ENCODE peak calls at places on chromosomes 2 and 18, in four cellular contexts. A is CD8-positive, alpha-beta T cell; O is endodermal cell; V is hepatocyte. C is an unnamed sample.

GRCh38 chr2:169693344-169693743 is 861 bp downstream of the CFAP210 start:
- DNase-seq in A (no peak), O (no peak), V (no peak), C (no peak)

GRCh38 chr18:28027755-28028154 is 149.2 kb downstream of the CDH2 start:
- DNase-seq in A (no peak), O (no peak), V (no peak), C (no peak)

GRCh38 chr2:152320166-152320565 is 14.8 kb upstream of the FMNL2 start:
- DNase-seq in A (no peak), O (no peak), V (no peak), C (no peak)

GRCh38 chr2:109475531-109476210 is 138.1 kb downstream of the SEPTIN10 start:
- DNase-seq in A (no peak), O (no peak), V (no peak), C (no peak)

GRCh38 chr2:169716229-169716886 is 17.3 kb upstream of the KLHL23 start:
- DNase-seq in A (no peak), O (peak; percentile 51), V (peak; percentile 35), C (no peak)

GRCh38 chr2:219031005-219031738 is 10.1 kb downstream of the CFAP65 start:
- DNase-seq in A (no peak), O (no peak), V (no peak), C (no peak)

GRCh38 chr2:88451647-88452150 is 794 bp downstream of the FOXI3 start:
- DNase-seq in A (no peak), O (peak; percentile 83), V (no peak), C (no peak)

GRCh38 chr18:68735498-68736343 is 20.8 kb upstream of the TMX3 start:
- DNase-seq in A (no peak), O (no peak), V (peak; percentile 52), C (peak; percentile 12)

GRCh38 chr18:79199691-79200374 is 130.6 kb downstream of the ATP9B start:
- DNase-seq in A (no peak), O (no peak), V (no peak), C (no peak)

GRCh38 chr2:23698733-23699391 is 228.1 kb downstream of the ATAD2B start:
- DNase-seq in A (no peak), O (peak; percentile 56), V (no peak), C (no peak)

GRCh38 chr2:167752734-167753133 is 494.7 kb downstream of the STK39 start:
- DNase-seq in A (no peak), O (no peak), V (no peak), C (no peak)

GRCh38 chr2:85873679-85874078 is 15.1 kb downstream of the ST3GAL5 start:
- DNase-seq in A (no peak), O (peak; percentile 66), V (no peak), C (no peak)

GRCh38 chr2:56522605-56523089 is 338.9 kb downstream of the CCDC85A start:
- DNase-seq in A (no peak), O (no peak), V (peak; percentile 8), C (no peak)

GRCh38 chr2:71461304-71461671 is 7.9 kb downstream of the DYSF start:
- DNase-seq in A (no peak), O (no peak), V (no peak), C (no peak)

DNA sequence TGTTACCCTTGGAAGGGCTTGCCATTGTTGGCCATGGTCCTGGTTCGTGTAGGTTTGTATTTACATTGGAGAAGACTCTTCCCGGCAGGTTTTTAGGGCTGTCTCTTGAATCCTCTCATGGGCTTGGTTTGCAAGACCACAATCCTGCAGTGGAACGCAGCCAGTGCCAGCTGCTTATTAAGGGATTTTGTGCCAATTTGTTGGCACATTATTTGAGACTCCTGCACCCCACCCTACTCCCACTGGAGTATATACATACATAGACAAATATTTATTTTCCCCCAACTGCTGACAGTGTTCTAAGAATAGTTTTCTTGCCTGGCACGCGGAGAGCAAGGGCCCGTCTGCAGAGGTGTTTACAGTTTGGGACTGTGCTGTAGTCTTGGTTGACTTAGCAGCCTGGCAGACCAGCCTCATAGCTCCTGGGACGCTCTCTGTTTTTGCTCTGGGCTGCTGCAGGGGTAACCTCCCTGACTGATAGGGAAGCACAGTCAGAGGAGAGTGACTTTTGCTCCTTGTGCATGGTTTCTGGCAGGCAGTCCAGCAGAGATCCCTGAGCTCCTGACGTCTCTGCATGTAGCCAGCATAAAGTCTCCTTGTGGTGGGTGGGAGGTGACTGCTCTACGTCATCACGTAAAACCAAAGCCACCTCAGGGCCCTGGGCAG is 1.9 kb downstream of the LDLRAD4 start:
- DNase-seq in A (no peak), O (peak; percentile 47), V (peak; percentile 34), C (no peak)
- H3K4me1 ChIP-seq in A (peaks cover 36% of the 10 kb centered on the region), O (peaks cover 6% of the 10 kb centered on the region), V (peaks cover 33% of the 10 kb centered on the region), C (peaks cover 12% of the 10 kb centered on the region)

GRCh38 chr2:43136862-43137261 is 89.5 kb downstream of the ZFP36L2 start:
- DNase-seq in A (peak; percentile 71), O (peak; percentile 41), V (peak; percentile 2), C (peak; percentile 27)
- H3K4me1 ChIP-seq in A (peaks cover 95% of the 10 kb centered on the region), O (no peaks in the 10 kb centered on the region), V (peaks cover 4% of the 10 kb centered on the region), C (peaks cover 32% of the 10 kb centered on the region)

GRCh38 chr18:43314931-43315330 is 37.6 kb upstream of the SYT4 start:
- DNase-seq in A (no peak), O (no peak), V (no peak), C (no peak)

GRCh38 chr18:43312891-43313290 is 35.6 kb upstream of the SYT4 start:
- DNase-seq in A (no peak), O (no peak), V (no peak), C (no peak)
- H3K4me1 ChIP-seq in A (no peaks in the 10 kb centered on the region), O (no peaks in the 10 kb centered on the region), V (no peaks in the 10 kb centered on the region), C (no peaks in the 10 kb centered on the region)

GRCh38 chr2:217804786-217805678 is 197.8 kb downstream of the TNS1 start:
- DNase-seq in A (no peak), O (no peak), V (no peak), C (no peak)
- H3K4me1 ChIP-seq in A (no peaks in the 10 kb centered on the region), O (no peaks in the 10 kb centered on the region), V (no peaks in the 10 kb centered on the region), C (no peaks in the 10 kb centered on the region)

GRCh38 chr18:11327656-11328055 is 178.3 kb upstream of the PIEZO2 start:
- DNase-seq in A (no peak), O (no peak), V (no peak), C (no peak)

GRCh38 chr18:11324510-11324909 is 175.1 kb upstream of the PIEZO2 start:
- DNase-seq in A (no peak), O (no peak), V (no peak), C (no peak)

GRCh38 chr18:11323359-11323819 is 174.0 kb upstream of the PIEZO2 start:
- DNase-seq in A (no peak), O (peak; percentile 88), V (peak; percentile 68), C (peak; percentile 27)

GRCh38 chr18:11322716-11323115 is 173.3 kb upstream of the PIEZO2 start:
- DNase-seq in A (no peak), O (peak; percentile 76), V (no peak), C (no peak)

DNA sequence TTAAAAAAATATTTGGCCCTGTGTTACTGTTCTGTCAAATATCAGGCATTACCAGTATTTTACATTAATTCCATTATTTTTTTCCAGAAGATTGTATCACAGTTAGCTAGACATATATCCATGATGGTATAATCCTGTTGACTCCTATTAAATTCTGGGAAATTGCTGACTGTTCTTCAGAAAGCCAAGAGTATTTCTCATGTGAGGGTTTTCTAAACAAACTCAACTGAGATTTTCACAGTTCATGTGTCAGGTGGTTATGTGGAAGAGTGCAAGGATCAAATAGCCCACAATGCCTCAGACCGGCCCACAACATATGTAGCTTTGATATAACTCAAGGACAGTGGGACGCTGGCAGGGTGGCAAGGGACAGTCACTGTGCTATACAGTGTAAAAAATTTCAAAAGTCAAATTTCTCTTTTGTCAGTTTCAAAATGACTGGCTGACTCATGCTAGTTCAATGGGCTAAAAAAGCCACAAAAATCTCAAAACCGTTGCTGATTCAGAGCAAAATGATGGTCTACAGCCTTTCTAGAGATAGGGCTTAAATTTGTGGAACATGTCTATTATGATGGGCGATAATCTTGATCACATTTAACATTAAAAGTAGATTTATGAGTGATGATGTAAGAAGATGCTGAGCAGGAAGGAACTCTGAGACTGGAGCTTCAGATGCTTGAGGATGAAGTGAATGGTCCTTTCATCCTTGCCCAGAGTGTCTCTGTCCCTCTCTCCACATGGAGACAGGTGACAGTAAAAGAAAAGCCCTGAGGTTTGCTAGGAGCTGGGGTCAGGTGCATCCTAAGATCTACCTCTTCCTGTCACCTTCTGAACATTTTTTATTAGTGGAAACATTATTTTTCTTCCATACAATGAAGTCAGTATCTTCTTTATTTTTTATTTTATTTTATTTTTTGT is 175.8 kb upstream of the PIEZO2 start:
- DNase-seq in A (no peak), O (no peak), V (no peak), C (no peak)
- H3K4me1 ChIP-seq in A (no peaks in the 10 kb centered on the region), O (peaks cover 12% of the 10 kb centered on the region), V (peaks cover 6% of the 10 kb centered on the region), C (peaks cover 11% of the 10 kb centered on the region)

GRCh38 chr2:205758498-205758897 is 76.2 kb downstream of the NRP2 start:
- DNase-seq in A (no peak), O (no peak), V (no peak), C (no peak)
- H3K4me1 ChIP-seq in A (no peaks in the 10 kb centered on the region), O (no peaks in the 10 kb centered on the region), V (peaks cover 31% of the 10 kb centered on the region), C (peaks cover 19% of the 10 kb centered on the region)

GRCh38 chr2:102110596-102111334 is 31.8 kb upstream of the IL1R1 start:
- DNase-seq in A (no peak), O (no peak), V (no peak), C (no peak)
- H3K4me1 ChIP-seq in A (no peaks in the 10 kb centered on the region), O (no peaks in the 10 kb centered on the region), V (peaks cover 37% of the 10 kb centered on the region), C (peaks cover 45% of the 10 kb centered on the region)

GRCh38 chr2:196075196-196075595 is 6.6 kb upstream of the DNAH7 start:
- DNase-seq in A (no peak), O (no peak), V (no peak), C (no peak)

GRCh38 chr2:196073521-196073920 is 4.9 kb upstream of the DNAH7 start:
- DNase-seq in A (no peak), O (no peak), V (peak; percentile 18), C (no peak)

GRCh38 chr2:196077821-196078220 is 9.2 kb upstream of the DNAH7 start:
- DNase-seq in A (no peak), O (no peak), V (no peak), C (no peak)

GRCh38 chr2:196076778-196077568 is 8.3 kb upstream of the DNAH7 start:
- DNase-seq in A (no peak), O (no peak), V (no peak), C (no peak)

DNA sequence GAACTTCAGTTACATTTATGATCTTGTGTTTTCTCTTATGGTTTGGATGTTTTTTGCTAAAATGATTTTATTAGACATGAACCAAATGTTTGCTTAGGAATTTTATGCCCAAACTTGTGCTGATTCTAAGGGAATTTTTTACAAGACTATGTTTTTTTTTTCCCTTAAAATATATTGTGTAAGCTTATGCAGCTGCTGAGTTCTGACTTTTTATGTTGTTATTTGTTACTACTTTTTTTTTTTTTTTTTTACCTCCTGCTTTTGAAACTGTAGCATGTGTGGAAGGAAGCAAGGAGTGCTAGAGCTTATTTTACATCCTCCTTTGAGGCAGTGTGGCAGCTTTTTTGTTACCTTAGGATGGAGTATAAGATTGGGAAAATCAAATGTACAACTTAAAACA is 6.0 kb upstream of the DNAH7 start:
- DNase-seq in A (no peak), O (no peak), V (no peak), C (no peak)
- H3K4me1 ChIP-seq in A (peaks cover 8% of the 10 kb centered on the region), O (no peaks in the 10 kb centered on the region), V (peaks cover 13% of the 10 kb centered on the region), C (peaks cover 8% of the 10 kb centered on the region)